ENCODE peak calls at places on chromosomes 5 and 9, in eight cellular contexts. U is T1000, Y is GM12865, R is NCI-H2081, P is AG08396, C is SK-MEL-5, L is substantia nigra, F is NCI-H1417. K is an unnamed sample.

GRCh38 chr5:107203231-107203630 is 467.5 kb downstream of the EFNA5 start:
- DNase-seq in F (no peak), R (no peak), P (no peak), Y (no peak), C (no peak), U (no peak), L (no peak), K (no peak)

GRCh38 chr5:151700816-151701215 is 14.1 kb upstream of the SPARC start:
- DNase-seq in Y (peak), C (no peak), P (no peak), L (no peak), U (no peak), R (no peak), F (no peak), K (no peak)

GRCh38 chr5:42993516-42994284 is 46.4 kb downstream of the ANXA2R start:
- DNase-seq in Y (peak), P (no peak), C (peak), U (no peak), F (no peak), R (no peak), L (no peak), K (no peak)

GRCh38 chr9:138105561-138106505 is 228.3 kb downstream of the CACNA1B start:
- DNase-seq in R (no peak), P (peak), Y (no peak), F (no peak), L (no peak), U (no peak), C (no peak), K (no peak)

GRCh38 chr9:26462213-26462612 is 430.4 kb downstream of the CAAP1 start:
- DNase-seq in Y (no peak), U (no peak), F (no peak), R (no peak), P (no peak), L (no peak), C (no peak), K (no peak)

GRCh38 chr9:110427497-110428104 is 89.9 kb upstream of the TXNDC8 start:
- DNase-seq in Y (peak), C (peak), P (no peak), F (no peak), R (no peak), U (no peak), L (peak), K (no peak)

GRCh38 chr5:175847503-175847902 is 23.9 kb upstream of the CPLX2 start:
- DNase-seq in L (no peak), F (no peak), R (no peak), U (no peak), C (peak), P (peak), Y (peak), K (no peak)

GRCh38 chr9:6449645-6450044 is 36.6 kb downstream of the UHRF2 start:
- DNase-seq in Y (no peak), F (no peak), R (no peak), L (no peak), C (no peak), U (no peak), P (no peak), K (no peak)

GRCh38 chr5:162768962-162769464 is 668.4 kb upstream of the CCNG1 start:
- DNase-seq in F (no peak), U (no peak), P (no peak), R (no peak), C (peak), Y (peak), L (no peak), K (no peak)

GRCh38 chr9:94084314-94084713 is at the start of gene PTPDC1:
- DNase-seq in Y (no peak), U (no peak), C (peak), L (peak), R (no peak), F (peak), P (peak), K (peak)

GRCh38 chr9:107141967-107142366 is 141.1 kb upstream of the RAD23B start:
- DNase-seq in L (no peak), F (no peak), R (no peak), C (peak), P (no peak), Y (peak), U (no peak), K (no peak)

GRCh38 chr9:135296783-135297715 is 182.5 kb upstream of the PPP1R26 start:
- DNase-seq in Y (no peak), C (no peak), F (no peak), L (no peak), U (no peak), R (no peak), P (no peak), K (no peak)